ENCODE peak calls at places on chromosomes 16 and 17, in five cellular contexts. W is IMR-90, C is GM12878, R is SK-N-SH, S is K562. B is an unnamed sample.

GRCh38 chr17:42521666-42522262 is 14.3 kb upstream of the NAGLU start:
- DNase-seq in C (no peak), W (no peak), S (peak; percentile 12), R (no peak), B (no peak)

GRCh38 chr17:75077490-75078096 is 10.2 kb upstream of the SLC16A5 start:
- DNase-seq in W (no peak), C (no peak), S (no peak), R (no peak), B (no peak)

GRCh38 chr16:11528053-11528452 is 58.7 kb downstream of the LITAF start:
- DNase-seq in W (no peak), R (no peak), C (no peak), S (no peak), B (no peak)

GRCh38 chr16:82924075-82924854 is 297.5 kb downstream of the CDH13 start:
- DNase-seq in W (no peak), S (no peak), C (no peak), R (no peak), B (no peak)

GRCh38 chr17:47252209-47252608 is 1.4 kb upstream of the ITGB3 start:
- DNase-seq in S (no peak), C (no peak), R (no peak), W (no peak), B (no peak)

GRCh38 chr16:74865922-74866598 is 91.4 kb upstream of the FA2H start:
- DNase-seq in W (no peak), R (no peak), S (no peak), C (no peak), B (no peak)

GRCh38 chr16:85019659-85020245 is 7.8 kb upstream of the KIAA0513 start:
- DNase-seq in S (no peak), R (no peak), W (no peak), C (no peak), B (no peak)

GRCh38 chr16:31382485-31383161 is 10.5 kb upstream of the ITGAD start:
- DNase-seq in W (peak; percentile 40), S (peak; percentile 71), R (peak; percentile 71), C (no peak), B (peak; percentile 60)

GRCh38 chr17:36661047-36661666 is 59.8 kb downstream of the MRM1 start:
- DNase-seq in R (peak; percentile 72), C (no peak), W (no peak), S (no peak), B (no peak)

GRCh38 chr17:48819466-48819865 is 2.4 kb upstream of the TTLL6 start:
- DNase-seq in C (no peak), S (no peak), W (no peak), R (no peak), B (no peak)

GRCh38 chr16:19785512-19786130 is 67.5 kb downstream of the IQCK start:
- DNase-seq in S (no peak), W (no peak), C (no peak), R (no peak), B (no peak)

GRCh38 chr17:49624896-49625295 is 49.2 kb downstream of the NXPH3 start:
- DNase-seq in R (no peak), C (no peak), W (peak; percentile 62), S (no peak), B (no peak)

GRCh38 chr17:41777579-41778188 is 8.8 kb downstream of the JUP start:
- DNase-seq in C (no peak), S (no peak), R (peak; percentile 74), W (peak; percentile 96), B (peak; percentile 93)

GRCh38 chr16:28494141-28494851 is at the start of gene APOBR:
- DNase-seq in R (no peak), C (peak; percentile 83), S (peak; percentile 39), W (no peak), B (no peak)

GRCh38 chr17:28916302-28916934 is 13.5 kb upstream of the DHRS13 start:
- DNase-seq in C (no peak), W (peak; percentile 43), R (peak; percentile 49), S (no peak), B (peak; percentile 63)

GRCh38 chr17:68035131-68035522 is 408 bp upstream of the KPNA2 start:
- DNase-seq in C (no peak), W (no peak), R (no peak), S (no peak), B (no peak)

GRCh38 chr17:13199425-13199824 is 181.6 kb upstream of the ELAC2 start:
- DNase-seq in C (no peak), S (no peak), W (no peak), R (no peak), B (no peak)

GRCh38 chr17:77382356-77382911 is 241.7 kb downstream of the SEC14L1 start:
- DNase-seq in S (no peak), W (no peak), C (no peak), R (no peak), B (no peak)

GRCh38 chr17:50697663-50698272 is 9.9 kb downstream of the ANKRD40 start:
- DNase-seq in R (no peak), C (no peak), S (no peak), W (no peak), B (no peak)

GRCh38 chr16:48218473-48218872 is 25.6 kb upstream of the LONP2 start:
- DNase-seq in C (no peak), S (no peak), W (no peak), R (no peak), B (no peak)

GRCh38 chr17:338442-339192 is 14.0 kb downstream of the RPH3AL start:
- DNase-seq in S (no peak), W (no peak), R (no peak), C (no peak), B (no peak)

GRCh38 chr17:337453-337852 is 15.2 kb downstream of the RPH3AL start:
- DNase-seq in R (no peak), C (no peak), S (no peak), W (no peak), B (no peak)

GRCh38 chr17:337022-337420 is 15.6 kb downstream of the RPH3AL start:
- DNase-seq in R (no peak), S (no peak), W (no peak), C (no peak), B (no peak)

GRCh38 chr17:336110-337021 is 16.2 kb downstream of the RPH3AL start:
- DNase-seq in C (no peak), R (peak; percentile 62), W (no peak), S (no peak), B (no peak)

DNA sequence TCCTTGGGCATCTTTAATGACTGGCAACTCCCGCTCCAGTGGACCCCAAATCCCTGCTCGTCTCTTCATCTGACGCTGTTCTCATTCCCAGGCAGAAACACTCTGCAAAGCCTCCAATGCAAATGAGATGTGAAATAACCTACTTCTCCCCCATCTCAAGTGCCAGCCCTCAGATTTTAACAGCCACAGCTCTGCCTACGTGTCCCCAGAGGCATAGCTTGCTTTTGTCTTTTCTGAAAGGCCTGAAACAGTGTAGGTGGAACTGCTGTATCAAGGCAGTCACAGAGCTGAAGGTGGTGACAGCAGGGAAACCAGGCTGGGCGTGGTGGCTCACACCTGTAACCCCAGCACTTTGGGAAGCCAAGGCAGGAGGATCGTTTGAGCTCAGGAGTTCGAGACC is 14.7 kb downstream of the RPH3AL start:
- DNase-seq in W (no peak), C (peak; percentile 28), S (no peak), R (no peak), B (no peak)
- TF ChIP-seq RCOR1 in W (no peak), C (no peak), S (no peak), R (no peak), B (no peak)

DNA sequence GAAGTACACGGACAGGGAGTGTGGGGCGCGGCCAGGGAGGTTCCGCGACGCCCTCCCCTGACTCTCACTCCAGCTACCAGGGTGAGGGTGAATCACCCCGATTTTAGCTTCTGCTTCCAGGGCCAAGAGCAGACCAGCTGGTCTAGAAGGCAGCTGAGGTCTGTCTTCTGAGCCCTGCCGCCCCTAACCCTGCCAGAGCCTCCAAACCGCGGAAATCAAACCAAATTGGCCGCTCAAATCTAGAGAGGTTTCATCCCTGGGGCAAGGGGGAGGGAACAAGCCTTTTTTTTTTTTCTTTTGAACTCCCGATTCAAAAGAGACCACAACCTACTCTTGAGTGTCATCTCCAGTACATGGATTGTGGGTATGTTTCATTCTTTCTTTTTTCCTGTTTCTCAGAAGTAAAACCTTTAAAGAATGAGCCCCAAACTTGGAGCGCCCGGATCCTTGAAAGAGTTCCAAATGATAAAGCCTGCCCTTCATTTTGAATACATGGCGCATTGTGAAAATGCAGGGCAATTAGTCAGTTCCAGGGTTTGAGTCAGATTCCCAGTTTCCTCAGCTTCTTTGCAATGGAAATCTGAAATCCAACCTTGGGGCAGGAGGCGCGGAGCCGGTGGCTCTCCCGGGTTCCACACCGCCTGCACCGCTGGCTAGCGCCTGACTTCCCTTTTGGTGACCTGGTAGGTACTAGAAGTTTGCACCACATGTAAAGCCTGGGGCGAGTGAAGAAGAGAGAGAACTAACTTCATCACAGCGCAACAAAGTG is 16.5 kb upstream of the ZFHX3 start:
- DNase-seq in W (peak; percentile 78), C (no peak), S (no peak), R (peak; percentile 32), B (no peak)
- TF ChIP-seq RCOR1 in W (no peak), C (no peak), S (no peak), R (no peak), B (no peak)

DNA sequence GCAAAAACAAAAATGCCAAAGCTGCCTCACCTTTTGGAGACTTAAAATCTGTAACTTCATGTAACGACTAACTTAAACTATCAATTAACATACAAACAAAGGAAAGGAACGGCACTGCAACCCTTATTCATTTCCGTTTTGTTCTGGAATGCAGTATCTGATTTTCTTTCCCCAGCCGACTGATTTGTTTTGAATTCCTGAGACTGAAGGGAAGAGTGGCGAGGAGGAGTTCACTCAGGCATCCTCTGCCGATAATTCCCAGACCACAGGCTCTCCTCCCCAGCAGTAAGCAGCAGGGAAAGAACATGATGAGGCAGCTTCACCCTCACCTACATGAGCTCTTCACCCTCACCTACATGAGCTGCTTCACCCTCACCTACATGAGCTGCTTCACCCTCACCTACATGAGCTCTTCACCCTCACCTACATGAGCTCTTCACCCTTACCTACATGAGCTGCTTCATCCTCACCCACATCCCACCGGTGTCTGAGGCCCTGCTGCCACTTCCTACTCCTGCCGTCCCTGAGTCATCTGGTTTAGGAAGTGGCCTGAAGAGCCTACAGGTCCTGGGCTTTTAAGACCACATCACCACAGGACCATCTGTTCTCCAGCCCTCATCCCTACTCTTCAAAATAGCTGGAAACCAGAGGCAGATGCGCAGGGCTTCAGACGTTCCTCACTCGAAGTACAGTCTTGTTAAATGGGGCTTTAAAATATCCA is 168.0 kb upstream of the RPH3AL start:
- DNase-seq in S (no peak), C (no peak), R (peak; percentile 41), W (peak; percentile 71), B (no peak)
- TF ChIP-seq RCOR1 in S (no peak), C (no peak), R (no peak), W (no peak), B (no peak)

DNA sequence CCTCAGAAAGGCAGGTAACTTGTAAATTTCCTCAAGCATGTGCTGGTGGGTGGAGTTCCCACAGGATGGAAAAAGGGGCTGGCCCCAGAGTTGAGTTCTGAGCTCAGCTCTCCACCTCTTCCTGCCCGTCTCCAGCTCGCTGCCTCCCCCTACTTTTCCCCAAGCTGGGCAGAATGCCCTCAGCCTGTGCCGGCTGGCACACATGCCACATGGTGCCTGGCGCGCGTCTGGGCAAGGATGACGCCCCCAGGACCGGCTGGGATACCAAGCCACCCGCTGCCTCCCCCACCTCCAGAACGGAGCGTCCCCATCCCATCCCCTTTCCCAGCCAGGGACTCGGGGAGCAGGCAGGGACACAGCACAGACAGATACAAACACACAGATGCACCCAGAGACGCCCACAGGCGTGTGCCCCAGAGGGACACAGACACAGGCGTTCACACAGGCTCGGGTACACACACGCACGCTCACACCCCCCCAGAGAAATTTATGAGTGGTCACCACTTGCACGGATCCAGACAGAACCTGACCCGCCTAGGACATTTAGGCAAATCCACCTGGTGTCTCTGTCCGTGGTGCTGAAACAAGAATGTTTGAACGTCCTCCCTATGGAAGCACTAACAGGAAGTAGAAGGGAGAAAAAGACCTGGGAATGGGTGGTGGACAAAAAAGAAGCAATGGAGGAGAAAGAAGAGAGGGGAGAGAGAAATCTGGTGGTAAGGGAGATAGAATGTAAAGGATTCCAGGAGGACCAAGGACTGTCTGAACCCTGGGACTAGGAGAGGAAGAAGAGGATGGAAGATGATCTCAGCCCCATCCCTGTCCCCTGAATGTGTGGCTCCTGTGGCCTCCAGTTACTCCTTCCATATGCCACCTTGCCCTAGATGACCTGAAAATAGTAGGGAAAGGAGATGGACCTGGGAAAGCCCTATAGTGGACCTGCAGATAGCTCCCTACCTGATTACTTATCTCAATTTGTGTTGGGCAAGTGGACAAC is 15.5 kb downstream of the NEUROD2 start:
- DNase-seq in W (peak; percentile 50), R (peak; percentile 62), S (peak; percentile 59), C (no peak), B (peak; percentile 64)
- TF ChIP-seq RCOR1 in W (no peak), R (no peak), S (no peak), C (no peak), B (no peak)

B was measured in A549.